ENCODE peak calls at places on chromosomes 16 and 17, in eight cellular contexts. L is H1, A is A549, K is endothelial cell of umbilical vein, H is K562, B is HepG2, O is HCT116, J is GM12878. S is an unnamed sample.

GRCh38 chr16:800834-801488 is 427 bp upstream of the GNG13 start:
- DNase-seq in L (no peak), A (no peak), K (no peak), H (no peak), B (no peak), O (no peak), J (no peak), S (no peak)

GRCh38 chr17:7266784-7267183 is 4.5 kb upstream of the CLDN7 start:
- DNase-seq in L (no peak), A (no peak), K (no peak), H (no peak), B (no peak), O (no peak), J (no peak), S (no peak)

GRCh38 chr17:81487487-81488275 is 24.9 kb downstream of the ACTG1 start:
- DNase-seq in L (no peak), A (peak; percentile 98), K (peak; percentile 59), H (peak; percentile 90), B (peak; percentile 58), O (no peak), J (no peak), S (peak; percentile 74)

GRCh38 chr17:55463600-55463999 is 42.0 kb upstream of the MMD start:
- DNase-seq in L (no peak), A (no peak), K (no peak), H (no peak), B (no peak), O (no peak), J (peak; percentile 66), S (no peak)

GRCh38 chr16:84446596-84447392 is 57.7 kb downstream of the MEAK7 start:
- DNase-seq in L (no peak), A (no peak), K (no peak), H (no peak), B (no peak), O (no peak), J (no peak), S (no peak)

GRCh38 chr16:69495821-69496220 is 69.9 kb upstream of the NFAT5 start:
- DNase-seq in L (no peak), A (no peak), K (no peak), H (no peak), B (no peak), O (no peak), J (no peak), S (no peak)

GRCh38 chr16:79542196-79542859 is 58.2 kb downstream of the MAF start:
- DNase-seq in L (no peak), A (no peak), K (no peak), H (peak; percentile 10), B (no peak), O (no peak), J (no peak), S (no peak)

GRCh38 chr16:86519649-86520316 is 9.5 kb downstream of the FOXF1 start:
- DNase-seq in L (no peak), A (peak; percentile 77), K (peak; percentile 65), H (peak; percentile 67), B (peak; percentile 48), O (peak; percentile 63), J (no peak), S (peak; percentile 72)

GRCh38 chr16:4376126-4376819 is 4.6 kb downstream of the VASN start:
- DNase-seq in L (no peak), A (no peak), K (no peak), H (no peak), B (no peak), O (no peak), J (no peak), S (no peak)

GRCh38 chr16:48959204-48959603 is 322.4 kb downstream of the CBLN1 start:
- DNase-seq in L (no peak), A (no peak), K (no peak), H (peak; percentile 2), B (no peak), O (no peak), J (no peak), S (no peak)

GRCh38 chr16:70601576-70602575 is 44.5 kb upstream of the IL34 start:
- DNase-seq in L (no peak), A (no peak), K (no peak), H (no peak), B (no peak), O (no peak), J (no peak), S (no peak)

GRCh38 chr17:50289268-50289667 is 15.0 kb downstream of the TMEM92 start:
- DNase-seq in L (no peak), A (no peak), K (no peak), H (no peak), B (no peak), O (no peak), J (no peak), S (no peak)

GRCh38 chr17:16991349-16992009 is 19.6 kb upstream of the TNFRSF13B start:
- DNase-seq in L (peak; percentile 50), A (peak; percentile 90), K (peak; percentile 33), H (peak; percentile 67), B (peak; percentile 54), O (peak; percentile 57), J (no peak), S (peak; percentile 80)

GRCh38 chr16:79656537-79657115 is 56.1 kb upstream of the MAF start:
- DNase-seq in L (no peak), A (no peak), K (no peak), H (no peak), B (no peak), O (no peak), J (no peak), S (no peak)

GRCh38 chr17:38421224-38421841 is 6.9 kb upstream of the ARHGAP23 start:
- DNase-seq in L (no peak), A (no peak), K (peak; percentile 29), H (no peak), B (no peak), O (no peak), J (no peak), S (no peak)

GRCh38 chr16:69040144-69040909 is 65.1 kb upstream of the HAS3 start:
- DNase-seq in L (no peak), A (no peak), K (peak; percentile 80), H (no peak), B (peak; percentile 89), O (peak; percentile 70), J (no peak), S (peak; percentile 49)

GRCh38 chr16:17831330-17831729 is 360.6 kb upstream of the XYLT1 start:
- DNase-seq in L (no peak), A (no peak), K (no peak), H (peak; percentile 22), B (no peak), O (no peak), J (no peak), S (no peak)

GRCh38 chr16:35239561-35239960 is 1780.1 kb downstream of the TP53TG3F start:
- DNase-seq in L (no peak), A (no peak), K (no peak), H (no peak), B (no peak), O (no peak), J (no peak), S (no peak)

GRCh38 chr16:49643429-49644142 is 212.3 kb downstream of the ZNF423 start:
- DNase-seq in L (no peak), A (no peak), K (peak; percentile 90), H (no peak), B (no peak), O (no peak), J (no peak), S (no peak)

GRCh38 chr17:81563861-81564586 is 11.9 kb upstream of the FAAP100 start:
- DNase-seq in L (no peak), A (no peak), K (no peak), H (no peak), B (no peak), O (no peak), J (no peak), S (peak; percentile 92)

GRCh38 chr17:73841431-73842060 is 197.3 kb upstream of the SDK2 start:
- DNase-seq in L (no peak), A (peak; percentile 54), K (no peak), H (no peak), B (peak; percentile 31), O (no peak), J (no peak), S (peak; percentile 10)

GRCh38 chr17:31494259-31495048 is 103.0 kb downstream of the RAB11FIP4 start:
- DNase-seq in L (no peak), A (no peak), K (no peak), H (no peak), B (no peak), O (no peak), J (peak; percentile 83), S (peak; percentile 87)

GRCh38 chr16:18803569-18804462 is 2.5 kb upstream of the ARL6IP1 start:
- DNase-seq in L (no peak), A (no peak), K (peak; percentile 86), H (peak; percentile 39), B (no peak), O (no peak), J (no peak), S (peak; percentile 59)

GRCh38 chr16:15607700-15608396 is 35.1 kb downstream of the MARF1 start:
- DNase-seq in L (no peak), A (no peak), K (no peak), H (no peak), B (peak; percentile 67), O (no peak), J (no peak), S (peak; percentile 29)
- TF ChIP-seq POLR2A in L (no peak), A (no peak), K (no peak), H (no peak), B (no peak), O (no peak), J (no peak), S (no peak)

DNA sequence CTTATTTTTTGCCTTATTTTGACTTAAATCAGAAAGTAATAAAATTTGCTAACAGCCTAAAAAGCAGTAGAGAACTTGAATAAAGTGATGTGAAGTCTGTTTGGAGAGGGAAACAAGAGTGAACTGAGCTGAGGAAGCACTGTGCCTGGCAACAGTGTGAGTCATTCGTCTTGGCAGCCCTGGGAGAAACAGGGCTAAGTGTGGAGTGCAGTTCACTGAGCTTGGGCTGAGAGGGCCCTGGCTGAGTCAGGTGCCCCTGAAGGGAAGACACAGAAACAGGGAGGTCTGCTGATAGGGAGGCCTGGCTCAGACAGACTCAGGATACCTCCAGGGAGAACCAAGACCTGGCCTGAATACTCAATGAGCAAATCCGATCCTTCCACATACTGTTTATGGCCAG is 132.1 kb downstream of the HS3ST4 start:
- DNase-seq in L (no peak), A (no peak), K (no peak), H (no peak), B (no peak), O (no peak), J (no peak), S (no peak)
- TF ChIP-seq MAX in L (no peak), A (no peak), K (no peak), H (no peak), B (no peak), O (no peak), J (no peak), S (no peak)

GRCh38 chr17:28578246-28579195 is 1.8 kb upstream of the ALDOC start:
- DNase-seq in L (no peak), A (no peak), K (no peak), H (no peak), B (no peak), O (no peak), J (no peak), S (no peak)
- TF ChIP-seq CTCF in L (no peak), A (no peak), K (no peak), H (no peak), B (no peak), O (no peak), J (no peak), S (no peak)

DNA sequence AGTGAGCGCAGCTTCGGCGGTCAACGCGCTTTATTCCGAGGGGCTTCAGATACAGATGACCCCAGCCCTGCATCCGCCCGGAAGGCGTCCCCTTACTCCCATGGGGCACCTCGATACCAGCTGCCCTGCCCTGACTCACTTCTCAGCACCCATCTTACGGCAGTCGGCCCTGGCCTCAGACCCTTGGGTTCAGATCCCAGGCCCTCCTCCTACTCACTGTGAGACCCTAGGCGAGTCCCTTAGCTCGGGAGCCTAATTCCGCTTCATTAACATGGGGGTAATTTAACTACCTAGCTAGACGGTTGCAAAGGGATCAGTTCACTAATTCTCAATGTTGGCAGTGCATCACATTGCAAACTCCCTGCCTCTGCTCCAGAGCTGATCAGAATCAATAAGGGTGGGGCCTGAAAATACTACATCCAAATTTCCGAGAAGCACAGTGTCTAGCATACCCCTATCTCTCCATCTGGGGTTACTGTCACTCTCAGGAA is 281 bp upstream of the FLOT2 start:
- DNase-seq in L (no peak), A (no peak), K (peak; percentile 37), H (no peak), B (no peak), O (no peak), J (no peak), S (no peak)
- TF ChIP-seq POLR2A in L (peak; percentile 3), A (no peak), K (no peak), H (peak; percentile 43), B (no peak), O (peak; percentile 14), J (no peak), S (peak; percentile 7)